ENCODE peak calls at places on chromosomes 7 and 10, in seven cellular contexts. I is posterior cingulate gyrus; C is HTR-8/SVneo; Y is SJSA1; D is NCI-H1105 treated with DMSO at 0.1 percent for 48 hours; L is effector memory CD8-positive, alpha-beta T cell; K is heart right ventricle. E is an unnamed sample.
A peak's percentile ranks its signal among the peaks of the same experiment; 100 is the strongest.

GRCh38 chr7:46932266-46932655 is 649.6 kb downstream of the TNS3 start:
- DNase-seq in C (no peak), D (no peak), K (no peak), I (no peak), Y (no peak), L (no peak), E (no peak)

GRCh38 chr7:100835903-100836811 is 8.8 kb upstream of the EPHB4 start:
- DNase-seq in K (peak; percentile 79), L (no peak), I (no peak), Y (no peak), D (no peak), C (no peak), E (no peak)

GRCh38 chr7:24417526-24418120 is 133.6 kb downstream of the NPY start:
- DNase-seq in I (no peak), C (no peak), D (no peak), Y (no peak), K (no peak), L (no peak), E (no peak)

GRCh38 chr10:31299119-31299518 is 19.9 kb upstream of the ZEB1 start:
- DNase-seq in L (no peak), I (no peak), C (no peak), D (no peak), Y (no peak), K (no peak), E (no peak)

GRCh38 chr10:114931072-114931679 is 6.8 kb upstream of the TRUB1 start:
- DNase-seq in L (no peak), K (no peak), I (no peak), Y (no peak), D (no peak), C (no peak), E (no peak)

GRCh38 chr10:80464557-80465466 is 10.7 kb downstream of the TSPAN14 start:
- DNase-seq in L (no peak), C (no peak), D (peak; percentile 40), Y (no peak), K (peak; percentile 58), I (peak; percentile 66), E (no peak)

GRCh38 chr7:43569424-43569823 is 13.5 kb upstream of the STK17A start:
- DNase-seq in Y (peak; percentile 85), D (no peak), K (no peak), L (no peak), C (peak; percentile 41), I (no peak), E (no peak)

GRCh38 chr7:18250133-18250532 is 222.5 kb upstream of the PRPS1L1 start:
- DNase-seq in K (no peak), C (no peak), D (no peak), Y (no peak), L (no peak), I (no peak), E (no peak)

GRCh38 chr10:78655941-78656340 is 412.8 kb upstream of the ZMIZ1 start:
- DNase-seq in K (no peak), D (no peak), C (no peak), I (no peak), Y (no peak), L (no peak), E (no peak)

GRCh38 chr7:45181286-45181960 is 23.8 kb downstream of the RAMP3 start:
- DNase-seq in Y (peak; percentile 23), C (no peak), D (no peak), L (no peak), I (no peak), K (no peak), E (no peak)

GRCh38 chr10:131038056-131038455 is 273.5 kb downstream of the TCERG1L start:
- DNase-seq in C (no peak), K (no peak), L (no peak), Y (no peak), I (no peak), D (no peak), E (no peak)

GRCh38 chr10:129792864-129793263 is 171.2 kb downstream of the EBF3 start:
- DNase-seq in L (no peak), Y (no peak), K (no peak), I (no peak), C (no peak), D (no peak), E (no peak)

GRCh38 chr7:142381727-142382409 is 124.0 kb upstream of the PRSS58 start:
- DNase-seq in D (no peak), K (no peak), I (no peak), C (no peak), Y (no peak), L (no peak), E (no peak)

GRCh38 chr10:80444646-80445319 is 9.3 kb upstream of the TSPAN14 start:
- DNase-seq in L (peak; percentile 68), Y (peak; percentile 71), C (peak; percentile 66), K (peak; percentile 78), D (peak; percentile 18), I (peak; percentile 65), E (peak; percentile 53)

GRCh38 chr7:140640727-140641531 is at the start of gene DENND2A:
- DNase-seq in D (peak; percentile 59), Y (peak; percentile 66), K (peak; percentile 87), L (no peak), C (peak; percentile 55), I (peak; percentile 80), E (peak; percentile 32)

GRCh38 chr7:5170251-5170650 is 19.8 kb upstream of the WIPI2 start:
- DNase-seq in Y (no peak), I (no peak), D (no peak), L (no peak), C (no peak), K (no peak), E (no peak)

GRCh38 chr7:81937091-81937490 is 167.2 kb upstream of the HGF start:
- DNase-seq in C (no peak), K (no peak), I (no peak), D (no peak), Y (no peak), L (no peak), E (no peak)

GRCh38 chr10:13915710-13916109 is 328.9 kb downstream of the PRPF18 start:
- DNase-seq in I (peak; percentile 65), Y (no peak), L (no peak), C (no peak), K (no peak), D (no peak), E (no peak)

GRCh38 chr7:151032936-151033863 is 5.0 kb downstream of the ABCB8 start:
- DNase-seq in C (no peak), I (no peak), K (no peak), L (no peak), D (no peak), Y (no peak), E (no peak)

GRCh38 chr10:112950714-112951348 is 784 bp downstream of the TCF7L2 start:
- DNase-seq in L (peak; percentile 7), Y (no peak), I (no peak), D (no peak), C (no peak), K (peak; percentile 34), E (no peak)

GRCh38 chr10:51640120-51640819 is 59.1 kb downstream of the CSTF2T start:
- DNase-seq in D (no peak), L (no peak), I (no peak), Y (no peak), C (no peak), K (no peak), E (no peak)

GRCh38 chr10:97321807-97322195 is 2.7 kb downstream of the FRAT1 start:
- DNase-seq in I (no peak), D (peak; percentile 73), K (no peak), L (no peak), C (no peak), Y (no peak), E (no peak)

GRCh38 chr7:27193335-27194001 is 6.4 kb downstream of the HOXA13 start:
- DNase-seq in I (peak; percentile 1), Y (peak; percentile 39), L (no peak), D (no peak), K (no peak), C (no peak), E (no peak)

GRCh38 chr7:92360387-92360786 is 86.9 kb upstream of the GATAD1 start:
- DNase-seq in I (no peak), Y (no peak), L (no peak), D (no peak), C (no peak), K (no peak), E (no peak)

GRCh38 chr7:137619181-137619580 is 227.6 kb downstream of the DGKI start:
- DNase-seq in L (no peak), K (no peak), C (no peak), Y (no peak), I (no peak), D (no peak), E (no peak)

GRCh38 chr7:143375298-143376034 is 5.7 kb upstream of the ZYX start:
- DNase-seq in L (peak; percentile 52), D (no peak), I (peak; percentile 58), C (no peak), K (no peak), Y (no peak), E (no peak)

GRCh38 chr10:21100190-21100589 is 203.1 kb upstream of the NEBL start:
- DNase-seq in I (peak; percentile 24), C (no peak), L (no peak), Y (no peak), K (no peak), D (no peak), E (no peak)

GRCh38 chr10:69088471-69088769 is 517 bp downstream of the SRGN start:
- DNase-seq in K (no peak), D (no peak), C (no peak), Y (no peak), I (no peak), L (peak; percentile 27), E (no peak)

GRCh38 chr10:36017141-36017540 is 375.0 kb upstream of the FZD8 start:
- DNase-seq in L (no peak), C (no peak), D (no peak), I (no peak), K (no peak), Y (no peak), E (no peak)

GRCh38 chr10:109698121-109698520 is 225.2 kb downstream of the XPNPEP1 start:
- DNase-seq in K (no peak), Y (no peak), C (no peak), D (peak; percentile 6), I (no peak), L (no peak), E (no peak)

GRCh38 chr7:138602456-138602855 is 98.7 kb downstream of the SVOPL start:
- DNase-seq in D (no peak), K (no peak), C (no peak), I (no peak), Y (no peak), L (no peak), E (no peak)

GRCh38 chr7:147513451-147513850 is 1077.1 kb upstream of the C7orf33 start:
- DNase-seq in L (no peak), K (no peak), C (no peak), I (no peak), D (peak; percentile 16), Y (no peak), E (no peak)

GRCh38 chr10:23496727-23497126 is 57.9 kb downstream of the OTUD1 start:
- DNase-seq in I (no peak), C (no peak), D (no peak), Y (no peak), L (no peak), K (no peak), E (no peak)

E was measured in naive B cell.